ENCODE peak calls at places on chromosomes 6 and 20, in ten cellular contexts. K is sigmoid colon, M is spleen, T is breast epithelium, S is IMR-90, P is A549, E is tibial nerve, G is transverse colon, J is heart left ventricle, I is uterus. L is an unnamed sample. For H3K4me1, the result is how much of the 10 kb centered on the place peaks cover.

GRCh38 chr6:48736486-48737206 is 625.6 kb upstream of the PTCHD4 start:
- DNase-seq in K (no peak), M (no peak), T (no peak), S (peak), P (no peak), E (no peak), G (no peak), J (no peak), I (no peak), L (no peak)

GRCh38 chr6:131844243-131844841 is 36.5 kb downstream of the ENPP1 start:
- DNase-seq in K (no peak), M (no peak), T (no peak), S (peak), P (no peak), E (no peak), G (no peak), J (no peak), I (no peak), L (peak)

GRCh38 chr6:12957321-12958051 is 240.9 kb downstream of the PHACTR1 start:
- DNase-seq in K (peak), M (peak), T (no peak), S (peak), P (peak), E (peak), G (peak), J (peak), I (peak), L (peak)

GRCh38 chr6:135887069-135887468 is 35.6 kb downstream of the PDE7B start:
- DNase-seq in K (no peak), M (no peak), T (no peak), S (no peak), P (no peak), E (no peak), G (no peak), J (no peak), I (no peak), L (no peak)

GRCh38 chr6:20876016-20876415 is 341.8 kb downstream of the CDKAL1 start:
- DNase-seq in K (no peak), M (no peak), T (no peak), S (peak), P (no peak), E (no peak), G (no peak), J (no peak), I (no peak), L (no peak)

GRCh38 chr20:11178946-11179654 is 505.3 kb upstream of the JAG1 start:
- DNase-seq in K (no peak), M (no peak), T (no peak), S (peak), P (peak), E (no peak), G (no peak), J (no peak), I (no peak), L (no peak)

GRCh38 chr6:41371461-41371991 is 36.1 kb downstream of the NCR2 start:
- DNase-seq in K (peak), M (peak), T (peak), S (peak), P (no peak), E (no peak), G (peak), J (peak), I (no peak), L (peak)

GRCh38 chr6:56718236-56718635 is 75.5 kb upstream of the DST start:
- DNase-seq in K (no peak), M (no peak), T (no peak), S (no peak), P (no peak), E (no peak), G (no peak), J (no peak), I (no peak), L (no peak)

GRCh38 chr20:48832423-48832735 is 4.6 kb upstream of the PREX1 start:
- DNase-seq in K (no peak), M (peak), T (no peak), S (no peak), P (no peak), E (no peak), G (peak), J (no peak), I (no peak), L (no peak)

GRCh38 chr6:32047855-32048766 is 9.9 kb downstream of the CYP21A2 start:
- DNase-seq in K (peak), M (peak), T (peak), S (peak), P (peak), E (peak), G (peak), J (peak), I (peak), L (peak)

GRCh38 chr6:161890133-161890833 is 616.4 kb upstream of the AGPAT4 start:
- DNase-seq in K (no peak), M (no peak), T (no peak), S (no peak), P (no peak), E (no peak), G (no peak), J (no peak), I (no peak), L (no peak)

GRCh38 chr6:617485-618100 is 39.3 kb downstream of the HUS1B start:
- DNase-seq in K (no peak), M (no peak), T (peak), S (no peak), P (no peak), E (no peak), G (no peak), J (no peak), I (no peak), L (no peak)

GRCh38 chr6:122007366-122007765 is 392.1 kb upstream of the HSF2 start:
- DNase-seq in K (no peak), M (no peak), T (no peak), S (peak), P (no peak), E (no peak), G (no peak), J (no peak), I (no peak), L (no peak)

GRCh38 chr6:90846824-90847223 is 260.0 kb upstream of the MAP3K7 start:
- DNase-seq in K (no peak), M (no peak), T (no peak), S (no peak), P (no peak), E (no peak), G (no peak), J (no peak), I (no peak), L (no peak)

GRCh38 chr6:116557863-116558262 is 4.3 kb downstream of the CALHM4 start:
- DNase-seq in K (no peak), M (no peak), T (no peak), S (peak), P (peak), E (no peak), G (no peak), J (peak), I (no peak), L (no peak)

DNA sequence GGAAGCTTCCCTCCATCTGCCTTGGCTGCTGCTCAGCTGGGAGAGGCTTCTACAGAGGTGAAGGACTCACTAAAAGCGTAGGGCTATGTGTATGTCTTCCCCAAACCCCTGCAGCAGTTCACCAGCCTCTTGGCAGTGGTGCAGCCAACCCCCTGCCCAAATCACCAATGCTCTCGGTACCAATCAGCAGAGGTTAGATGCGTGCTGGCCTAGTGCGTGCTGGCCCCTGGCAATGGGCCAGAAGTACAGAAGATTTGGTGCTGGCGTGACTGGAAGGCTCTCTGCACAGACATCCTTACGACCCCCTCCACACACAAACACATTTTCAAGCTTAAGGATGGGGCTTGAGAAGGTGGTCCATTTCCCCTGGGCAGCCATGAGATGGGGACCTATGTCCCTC is 79.0 kb downstream of the MRPL14 start:
- DNase-seq in K (peak), M (peak), T (no peak), S (no peak), P (no peak), E (no peak), G (no peak), J (no peak), I (no peak), L (no peak)
- H3K4me1 ChIP-seq in K (half or more), M (under half), T (under half), S (half or more), P (half or more), E (under half), G (under half), J (half or more), I (under half), L (under half)

GRCh38 chr6:4253604-4254211 is 118.3 kb upstream of the ECI2 start:
- DNase-seq in K (no peak), M (no peak), T (no peak), S (peak), P (peak), E (peak), G (no peak), J (peak), I (peak), L (peak)
- H3K27ac ChIP-seq in K (peak), M (no peak), T (no peak), S (peak), P (no peak), E (no peak), G (no peak), J (peak), I (no peak), L (no peak)

GRCh38 chr6:87319271-87319987 is 3.0 kb upstream of the SMIM8 start:
- DNase-seq in K (no peak), M (no peak), T (no peak), S (no peak), P (no peak), E (no peak), G (no peak), J (no peak), I (no peak), L (no peak)

DNA sequence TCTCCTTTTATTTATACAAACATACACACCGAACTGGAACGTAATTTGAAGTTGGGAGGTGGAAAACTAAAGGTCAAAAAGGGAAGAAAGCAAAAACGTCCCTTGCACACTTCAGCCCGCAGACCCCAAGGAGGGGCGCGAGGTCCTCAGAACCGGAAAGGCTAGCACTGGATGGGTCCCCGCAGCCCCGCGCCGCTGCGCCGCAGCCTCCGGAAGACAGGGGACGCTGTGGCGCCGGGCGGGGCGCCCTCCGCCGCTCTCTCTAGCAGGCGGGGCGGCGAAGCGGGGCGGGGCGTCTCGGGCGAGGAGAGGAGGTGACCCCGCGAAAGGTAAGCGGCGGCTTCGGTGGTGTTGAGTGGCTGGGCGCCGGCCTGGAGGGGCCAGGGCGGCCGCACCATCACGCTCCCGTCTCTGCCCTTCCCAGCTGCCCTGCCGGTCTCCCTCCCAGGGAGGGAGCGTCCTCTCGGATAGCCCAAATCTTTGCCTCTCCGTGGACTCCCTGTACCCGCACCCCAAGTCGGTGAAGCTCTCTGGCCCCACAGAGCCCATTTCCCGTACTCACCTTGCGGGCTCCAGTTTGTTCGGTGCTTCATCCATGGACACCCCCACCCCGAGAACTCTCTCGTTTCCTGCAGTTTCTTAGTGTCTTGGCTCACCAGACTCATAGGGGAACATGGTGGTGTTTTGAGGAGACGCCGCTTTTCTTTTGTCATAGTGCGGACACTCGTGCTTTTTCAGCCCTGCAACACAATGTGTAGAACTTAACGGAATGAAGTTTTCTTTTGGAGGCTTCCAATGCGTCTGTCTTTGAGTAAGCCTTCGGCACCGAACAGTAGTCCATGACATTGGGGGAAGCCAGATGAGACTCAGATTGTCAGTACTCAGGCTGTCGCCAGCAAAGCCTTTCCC is at the start of gene SMIM8:
- DNase-seq in K (peak), M (peak), T (peak), S (peak), P (peak), E (peak), G (peak), J (peak), I (peak), L (peak)
- TF ChIP-seq POLR2A in K (peak), M (no peak), T (no peak), S (no peak), P (peak), E (no peak), G (peak), J (no peak), I (no peak), L (peak)

GRCh38 chr6:52493669-52494068 is 73.5 kb downstream of the EFHC1 start:
- DNase-seq in K (no peak), M (no peak), T (no peak), S (peak), P (no peak), E (no peak), G (no peak), J (no peak), I (no peak), L (no peak)
- H3K4me1 ChIP-seq in K (under half), M (under half), T (under half), S (under half), P (under half), E (under half), G (under half), J (under half), I (under half), L (under half)

GRCh38 chr6:34384305-34385153 is 7.9 kb downstream of the NUDT3 start:
- DNase-seq in K (peak), M (no peak), T (no peak), S (no peak), P (no peak), E (no peak), G (no peak), J (no peak), I (no peak), L (no peak)
- H3K27ac ChIP-seq in K (peak), M (peak), T (no peak), S (no peak), P (no peak), E (peak), G (peak), J (peak), I (peak), L (no peak)

GRCh38 chr6:37257634-37258404 is at the start of the genes TBC1D22B and TMEM217:
- DNase-seq in K (peak), M (peak), T (peak), S (peak), P (peak), E (peak), G (peak), J (peak), I (peak), L (peak)

GRCh38 chr6:37260063-37260843 is 2.3 kb upstream of the TMEM217 start:
- DNase-seq in K (no peak), M (no peak), T (no peak), S (no peak), P (no peak), E (no peak), G (no peak), J (no peak), I (no peak), L (no peak)

GRCh38 chr6:37258716-37259115 is 772 bp upstream of the TMEM217 start:
- DNase-seq in K (no peak), M (no peak), T (no peak), S (no peak), P (no peak), E (no peak), G (no peak), J (no peak), I (no peak), L (no peak)

GRCh38 chr6:37258405-37258704 is 411 bp upstream of the TMEM217 start:
- DNase-seq in K (no peak), M (no peak), T (no peak), S (no peak), P (no peak), E (no peak), G (no peak), J (no peak), I (no peak), L (no peak)

DNA sequence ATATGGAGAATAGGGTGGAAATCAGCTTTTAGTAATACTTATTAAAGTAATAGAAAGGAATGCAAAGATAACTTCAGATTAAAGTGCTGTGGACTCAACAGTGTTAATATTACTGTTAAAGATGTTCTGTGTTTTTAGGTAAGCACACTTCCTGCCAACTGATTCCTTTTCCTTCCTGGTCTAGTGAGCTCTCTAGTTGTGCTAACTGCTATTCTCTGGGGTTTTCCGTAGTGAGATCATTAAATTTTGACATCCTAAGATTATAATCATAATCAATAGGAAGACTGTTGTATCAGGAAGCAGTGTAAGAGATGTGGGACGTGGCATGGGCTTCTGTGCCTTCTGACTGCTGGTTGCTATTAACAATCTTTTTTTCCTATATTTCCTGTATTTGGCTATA is 1.2 kb upstream of the TMEM217 start:
- DNase-seq in K (no peak), M (no peak), T (no peak), S (peak), P (no peak), E (no peak), G (no peak), J (no peak), I (no peak), L (no peak)
- TF ChIP-seq POLR2A in K (no peak), M (no peak), T (no peak), S (no peak), P (no peak), E (no peak), G (no peak), J (no peak), I (no peak), L (peak)

DNA sequence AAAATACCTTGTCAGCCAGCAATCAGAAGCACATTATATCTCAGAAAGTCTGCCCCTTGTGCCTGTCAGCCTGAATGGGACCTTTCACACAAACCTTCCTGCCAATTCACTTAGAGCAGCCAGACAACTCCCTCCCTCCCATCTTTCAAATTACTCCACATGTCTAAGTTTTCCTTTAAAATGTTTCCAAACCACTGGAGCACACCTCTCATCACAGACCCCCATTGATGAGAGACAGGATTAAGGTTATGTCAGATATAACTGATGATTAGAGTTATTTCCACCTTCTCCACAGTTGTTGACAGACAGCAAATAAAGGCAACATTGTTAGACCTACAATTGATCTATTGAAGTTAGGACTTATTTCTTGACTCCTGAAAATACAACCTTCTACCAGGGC is 408.4 kb downstream of the PLCB1 start:
- DNase-seq in K (no peak), M (no peak), T (no peak), S (no peak), P (no peak), E (no peak), G (no peak), J (no peak), I (no peak), L (no peak)
- H3K4me1 ChIP-seq in K (under half), M (under half), T (under half), S (under half), P (under half), E (under half), G (under half), J (under half), I (under half), L (under half)

L was measured in body of pancreas.